ENCODE peak calls at places on chromosomes 1 and 21, in ten cellular contexts. J is Peyer's patch, Q is HCT116, T is breast epithelium, A is IMR-90, G is body of pancreas, E is A549, D is adrenal gland, S is ovary, I is stomach. O is an unnamed sample.

GRCh38 chr21:38839683-38840286 is 34.1 kb downstream of the ETS2 start:
- DNase-seq in J (no peak), Q (peak; percentile 21), T (no peak), A (peak; percentile 94), G (no peak), E (no peak), D (no peak), S (no peak), I (no peak), O (no peak)

GRCh38 chr1:244057474-244058385 is 6.6 kb downstream of the ZBTB18 start:
- DNase-seq in J (no peak), Q (no peak), T (no peak), A (no peak), G (no peak), E (no peak), D (no peak), S (no peak), I (no peak), O (no peak)

GRCh38 chr1:211775208-211775607 is 55.4 kb downstream of the LPGAT1 start:
- DNase-seq in J (no peak), Q (no peak), T (no peak), A (no peak), G (no peak), E (no peak), D (no peak), S (no peak), I (no peak), O (no peak)

GRCh38 chr1:3330771-3331245 is 123.7 kb upstream of the ARHGEF16 start:
- DNase-seq in J (no peak), Q (no peak), T (no peak), A (no peak), G (peak; percentile 52), E (no peak), D (no peak), S (no peak), I (peak; percentile 54), O (no peak)

GRCh38 chr1:20711285-20712209 is 6.3 kb downstream of the KIF17 start:
- DNase-seq in J (no peak), Q (no peak), T (no peak), A (no peak), G (no peak), E (no peak), D (no peak), S (no peak), I (no peak), O (no peak)

GRCh38 chr1:200793677-200794076 is 55.0 kb downstream of the CAMSAP2 start:
- DNase-seq in J (no peak), Q (no peak), T (no peak), A (no peak), G (no peak), E (no peak), D (no peak), S (no peak), I (no peak), O (no peak)

GRCh38 chr1:99704356-99704816 is 58.5 kb downstream of the PALMD start:
- DNase-seq in J (no peak), Q (no peak), T (no peak), A (no peak), G (no peak), E (no peak), D (no peak), S (no peak), I (no peak), O (no peak)

GRCh38 chr1:53293123-53293522 is 34.7 kb downstream of the LRP8 start:
- DNase-seq in J (no peak), Q (no peak), T (no peak), A (no peak), G (no peak), E (no peak), D (no peak), S (no peak), I (no peak), O (no peak)

GRCh38 chr1:15724949-15725880 is 10.8 kb upstream of the SLC25A34 start:
- DNase-seq in J (no peak), Q (no peak), T (no peak), A (no peak), G (no peak), E (no peak), D (no peak), S (no peak), I (no peak), O (no peak)

GRCh38 chr21:46111857-46112730 is 14.2 kb downstream of the COL6A2 start:
- DNase-seq in J (peak; percentile 2), Q (no peak), T (peak; percentile 51), A (no peak), G (peak; percentile 11), E (no peak), D (peak; percentile 19), S (peak; percentile 42), I (peak; percentile 24), O (peak; percentile 9)

GRCh38 chr1:209755926-209756607 is at the start of gene TRAF3IP3:
- DNase-seq in J (peak; percentile 87), Q (no peak), T (no peak), A (no peak), G (no peak), E (no peak), D (peak; percentile 32), S (no peak), I (peak; percentile 52), O (no peak)

GRCh38 chr1:90687747-90688146 is 29.4 kb downstream of the BARHL2 start:
- DNase-seq in J (no peak), Q (no peak), T (no peak), A (no peak), G (no peak), E (no peak), D (no peak), S (no peak), I (no peak), O (no peak)

GRCh38 chr21:39737376-39738000 is 7.5 kb upstream of the IGSF5 start:
- DNase-seq in J (no peak), Q (no peak), T (no peak), A (no peak), G (no peak), E (no peak), D (no peak), S (no peak), I (no peak), O (no peak)

GRCh38 chr21:39441502-39442475 is 3.8 kb downstream of the LCA5L start:
- DNase-seq in J (no peak), Q (peak; percentile 45), T (no peak), A (peak; percentile 68), G (peak; percentile 41), E (peak; percentile 36), D (peak; percentile 46), S (no peak), I (no peak), O (no peak)

GRCh38 chr1:61873994-61874393 is 131.7 kb downstream of the PATJ start:
- DNase-seq in J (no peak), Q (no peak), T (no peak), A (no peak), G (no peak), E (no peak), D (no peak), S (no peak), I (no peak), O (no peak)

GRCh38 chr1:53420331-53420730 is 38.9 kb upstream of the DMRTB1 start:
- DNase-seq in J (no peak), Q (no peak), T (no peak), A (no peak), G (no peak), E (no peak), D (no peak), S (no peak), I (no peak), O (no peak)

GRCh38 chr1:236608930-236609726 is 4.8 kb upstream of the HEATR1 start:
- DNase-seq in J (no peak), Q (peak; percentile 48), T (no peak), A (peak; percentile 35), G (peak; percentile 74), E (peak; percentile 55), D (peak; percentile 64), S (peak; percentile 36), I (peak; percentile 42), O (no peak)

GRCh38 chr1:235990376-235990795 is 74.5 kb downstream of the NID1 start:
- DNase-seq in J (no peak), Q (no peak), T (no peak), A (peak; percentile 48), G (no peak), E (no peak), D (no peak), S (no peak), I (no peak), O (no peak)

DNA sequence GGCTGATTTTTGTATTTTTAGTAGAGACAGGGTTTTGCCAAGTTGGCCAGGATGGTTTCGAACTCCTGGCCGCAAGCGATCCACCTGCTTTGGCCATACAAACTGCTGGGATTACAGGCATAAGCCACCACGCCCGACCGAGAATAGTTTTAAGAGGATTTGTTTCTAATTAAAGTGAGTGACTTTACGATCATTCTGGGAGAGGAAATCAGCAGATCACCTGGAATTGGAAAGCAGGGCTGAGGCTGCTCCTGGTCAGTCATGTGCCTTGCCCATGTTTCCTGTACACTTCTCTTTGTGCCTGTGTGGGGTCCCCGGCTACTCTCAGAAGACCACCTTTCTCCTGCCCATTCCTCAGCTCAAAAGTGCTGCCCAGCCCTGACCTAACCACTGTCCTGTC is 33.9 kb downstream of the ZBTB8B start:
- DNase-seq in J (no peak), Q (no peak), T (no peak), A (no peak), G (no peak), E (no peak), D (no peak), S (no peak), I (no peak), O (no peak)
- H3K4me3 ChIP-seq in J (no peak overlapping the region), Q (no peak overlapping the region), T (no peak overlapping the region), A (no peak overlapping the region), G (no peak overlapping the region), E (no peak overlapping the region), D (no peak overlapping the region), S (no peak overlapping the region), I (no peak overlapping the region), O (no peak overlapping the region)

GRCh38 chr1:1115830-1116700 is at the start of gene C1orf159:
- DNase-seq in J (peak; percentile 98), Q (peak; percentile 94), T (peak; percentile 98), A (peak; percentile 95), G (peak; percentile 99), E (peak; percentile 90), D (peak; percentile 98), S (peak; percentile 99), I (peak; percentile 99), O (peak; percentile 97)
- TF ChIP-seq POLR2A in J (no peak), Q (no peak), T (no peak), A (no peak), G (no peak), E (no peak), D (no peak), S (no peak), I (no peak), O (no peak)

DNA sequence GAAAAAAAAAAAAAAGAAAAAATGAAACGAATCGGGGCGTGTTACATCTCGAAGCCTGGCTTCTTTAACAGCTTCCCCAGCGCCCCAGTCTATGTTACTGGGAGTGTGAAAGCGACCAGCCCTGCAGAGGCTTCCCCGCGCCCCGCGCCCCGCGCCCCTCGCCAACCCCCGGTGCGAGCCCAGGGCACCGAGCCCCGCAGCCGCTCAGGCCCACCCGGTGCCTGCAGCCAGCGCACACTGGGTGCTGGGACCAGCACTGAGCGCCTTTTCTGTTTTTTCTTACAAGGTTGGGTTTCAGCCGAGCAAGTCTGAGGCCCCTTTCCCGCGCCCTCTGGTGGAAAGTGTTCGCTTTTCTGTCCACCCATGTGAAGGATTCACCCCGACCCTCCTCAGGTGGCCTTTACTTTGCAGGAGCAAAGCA is 42.1 kb upstream of the ZNF496 start:
- DNase-seq in J (peak; percentile 50), Q (no peak), T (no peak), A (peak; percentile 32), G (peak; percentile 23), E (no peak), D (peak; percentile 45), S (peak; percentile 48), I (peak; percentile 48), O (peak; percentile 70)
- H3K4me3 ChIP-seq in J (no peak overlapping the region), Q (no peak overlapping the region), T (peak overlapping the region; percentile 38), A (no peak overlapping the region), G (no peak overlapping the region), E (no peak overlapping the region), D (peak overlapping the region; percentile 31), S (peak overlapping the region; percentile 36), I (peak overlapping the region; percentile 47), O (no peak overlapping the region)

GRCh38 chr1:193121616-193122593 is at the start of gene CDC73:
- DNase-seq in J (peak; percentile 94), Q (peak; percentile 95), T (peak; percentile 98), A (peak; percentile 95), G (peak; percentile 96), E (peak; percentile 91), D (peak; percentile 98), S (peak; percentile 99), I (peak; percentile 98), O (peak; percentile 94)
- TF ChIP-seq POLR2A in J (peak; percentile 81), Q (peak; percentile 78), T (peak; percentile 19), A (peak; percentile 91), G (peak; percentile 75), E (peak; percentile 86), D (peak; percentile 86), S (peak; percentile 63), I (peak; percentile 89), O (peak; percentile 78)

O was measured in tibial nerve.